ENCODE peak calls at places on chromosomes 3 and 15, in eight cellular contexts. H is GM12865; S is CD8-positive, alpha-beta memory T cell; Y is heart left ventricle; F is body of pancreas; Q is A549; R is naive thymus-derived CD4-positive, alpha-beta T cell; D is pancreas. W is an unnamed sample.
A peak's percentile ranks its signal among the peaks of the same experiment; 100 is the strongest.

GRCh38 chr3:115321396-115321795 is 174.3 kb upstream of the ZBTB20 start:
- DNase-seq in H (peak; percentile 10), S (no peak), Y (no peak), F (no peak), Q (no peak), R (no peak), D (no peak), W (no peak)

GRCh38 chr3:17187589-17188184 is 302.9 kb downstream of the PLCL2 start:
- DNase-seq in H (no peak), S (no peak), Y (no peak), F (no peak), Q (no peak), R (no peak), D (no peak), W (no peak)

GRCh38 chr3:124512881-124513609 is 217.2 kb upstream of the UMPS start:
- DNase-seq in H (no peak), S (no peak), Y (no peak), F (peak; percentile 23), Q (peak; percentile 18), R (no peak), D (peak; percentile 12), W (no peak)

GRCh38 chr3:150062492-150062891 is 91.8 kb upstream of the PFN2 start:
- DNase-seq in H (no peak), S (no peak), Y (no peak), F (no peak), Q (no peak), R (no peak), D (no peak), W (no peak)

GRCh38 chr3:1752205-1752604 is 346.5 kb upstream of the CNTN4 start:
- DNase-seq in H (no peak), S (no peak), Y (no peak), F (no peak), Q (no peak), R (no peak), D (no peak), W (no peak)

GRCh38 chr15:74123685-74124084 is 6.7 kb upstream of the ISLR2 start:
- DNase-seq in H (no peak), S (no peak), Y (no peak), F (no peak), Q (no peak), R (no peak), D (no peak), W (no peak)

GRCh38 chr3:160686955-160687535 is 10.1 kb downstream of the ARL14 start:
- DNase-seq in H (peak; percentile 33), S (no peak), Y (no peak), F (no peak), Q (no peak), R (no peak), D (no peak), W (no peak)

GRCh38 chr3:77726509-77726908 is 686.6 kb downstream of the ROBO2 start:
- DNase-seq in H (no peak), S (no peak), Y (no peak), F (no peak), Q (no peak), R (no peak), D (no peak), W (no peak)

GRCh38 chr3:140316461-140316860 is 361.4 kb upstream of the TRIM42 start:
- DNase-seq in H (no peak), S (no peak), Y (no peak), F (no peak), Q (no peak), R (no peak), D (no peak), W (no peak)

GRCh38 chr3:14369675-14370669 is 32.4 kb upstream of the SLC6A6 start:
- DNase-seq in H (no peak), S (no peak), Y (no peak), F (peak; percentile 63), Q (peak; percentile 48), R (no peak), D (peak; percentile 49), W (no peak)

GRCh38 chr3:58383476-58383875 is 50.2 kb downstream of the PDHB start:
- DNase-seq in H (no peak), S (no peak), Y (no peak), F (no peak), Q (no peak), R (no peak), D (no peak), W (no peak)

GRCh38 chr3:13352621-13353131 is 67.4 kb downstream of the NUP210 start:
- DNase-seq in H (no peak), S (no peak), Y (no peak), F (no peak), Q (no peak), R (no peak), D (no peak), W (no peak)

GRCh38 chr15:74867562-74868458 is 5.4 kb downstream of the SCAMP2 start:
- DNase-seq in H (no peak), S (no peak), Y (peak; percentile 57), F (peak; percentile 59), Q (no peak), R (no peak), D (no peak), W (no peak)

GRCh38 chr15:73338058-73338457 is 30.7 kb downstream of the HCN4 start:
- DNase-seq in H (no peak), S (no peak), Y (no peak), F (peak; percentile 18), Q (no peak), R (no peak), D (peak; percentile 10), W (no peak)

GRCh38 chr3:149575213-149575961 is 82.4 kb downstream of the WWTR1 start:
- DNase-seq in H (peak; percentile 17), S (no peak), Y (peak; percentile 53), F (no peak), Q (peak; percentile 61), R (no peak), D (no peak), W (peak; percentile 93)

GRCh38 chr3:99365396-99365795 is 273.0 kb upstream of the COL8A1 start:
- DNase-seq in H (no peak), S (no peak), Y (no peak), F (no peak), Q (no peak), R (no peak), D (no peak), W (no peak)

GRCh38 chr3:153242900-153243299 is 80.9 kb downstream of the RAP2B start:
- DNase-seq in H (no peak), S (peak; percentile 61), Y (no peak), F (no peak), Q (no peak), R (no peak), D (no peak), W (no peak)

GRCh38 chr3:49903451-49904424 is at the start of gene MST1R:
- DNase-seq in H (peak; percentile 82), S (peak; percentile 79), Y (peak; percentile 76), F (peak; percentile 95), Q (peak; percentile 76), R (peak; percentile 92), D (peak; percentile 94), W (peak; percentile 69)
- H3K4me3 ChIP-seq in H (peak within 1 kb of the TSS; percentile 44), S (peak within 1 kb of the TSS; percentile 53), Y (peak within 1 kb of the TSS; percentile 45), F (no peak within 1 kb of the TSS), Q (peak within 1 kb of the TSS; percentile 34), R (peak within 1 kb of the TSS; percentile 64), D (peak within 1 kb of the TSS; percentile 5), W (peak within 1 kb of the TSS; percentile 11)

DNA sequence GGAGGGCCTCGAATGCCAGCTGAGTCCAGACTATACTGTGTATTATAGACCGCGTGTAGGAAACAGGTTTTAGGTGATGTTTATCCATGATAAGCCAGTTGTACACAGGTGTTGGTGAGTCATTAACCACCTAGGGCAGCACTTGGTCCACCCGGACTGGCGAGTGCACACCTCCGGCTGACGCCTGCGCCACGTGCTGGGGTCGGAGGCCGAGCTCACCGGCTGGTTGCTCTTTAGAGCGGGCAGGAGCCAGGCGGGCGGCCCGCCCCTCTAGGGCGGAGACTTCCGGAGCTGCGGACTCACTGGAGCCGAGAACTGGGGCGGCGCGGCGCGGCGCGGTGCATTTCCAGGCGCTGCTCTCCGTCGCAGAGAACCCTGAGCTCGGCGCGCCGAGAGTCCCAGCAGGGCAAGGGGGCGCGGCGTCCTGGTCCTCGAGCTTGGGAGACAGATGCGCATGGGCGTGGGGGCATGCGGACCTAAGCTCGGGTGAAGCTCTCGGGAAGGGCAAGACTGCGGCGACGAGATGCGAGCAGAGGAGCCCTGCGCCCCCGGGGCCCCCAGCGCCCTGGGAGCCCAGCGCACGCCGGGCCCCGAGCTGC is at the start of gene ESYT3:
- DNase-seq in H (no peak), S (peak; percentile 10), Y (peak; percentile 69), F (peak; percentile 89), Q (peak; percentile 63), R (peak; percentile 67), D (peak; percentile 80), W (peak; percentile 80)
- H3K4me3 ChIP-seq in H (no peak within 1 kb of the TSS), S (peak within 1 kb of the TSS; percentile 19), Y (peak within 1 kb of the TSS; percentile 53), F (no peak within 1 kb of the TSS), Q (peak within 1 kb of the TSS; percentile 56), R (peak within 1 kb of the TSS; percentile 37), D (peak within 1 kb of the TSS; percentile 42), W (peak within 1 kb of the TSS; percentile 65)

GRCh38 chr3:45599424-45599886 is 4.9 kb downstream of the LIMD1 start:
- DNase-seq in H (no peak), S (no peak), Y (peak; percentile 79), F (peak; percentile 58), Q (no peak), R (no peak), D (peak; percentile 49), W (no peak)
- H3K4me3 ChIP-seq in H (peak overlapping the region; percentile 85), S (no peak overlapping the region), Y (no peak overlapping the region), F (no peak overlapping the region), Q (no peak overlapping the region), R (no peak overlapping the region), D (no peak overlapping the region), W (no peak overlapping the region)

GRCh38 chr3:129650256-129650872 is 43.9 kb upstream of the PLXND1 start:
- DNase-seq in H (peak; percentile 75), S (peak; percentile 26), Y (peak; percentile 45), F (peak; percentile 71), Q (peak; percentile 18), R (peak; percentile 42), D (peak; percentile 20), W (peak; percentile 12)
- H3K4me3 ChIP-seq in H (no peak overlapping the region), S (no peak overlapping the region), Y (no peak overlapping the region), F (no peak overlapping the region), Q (no peak overlapping the region), R (no peak overlapping the region), D (no peak overlapping the region), W (no peak overlapping the region)

DNA sequence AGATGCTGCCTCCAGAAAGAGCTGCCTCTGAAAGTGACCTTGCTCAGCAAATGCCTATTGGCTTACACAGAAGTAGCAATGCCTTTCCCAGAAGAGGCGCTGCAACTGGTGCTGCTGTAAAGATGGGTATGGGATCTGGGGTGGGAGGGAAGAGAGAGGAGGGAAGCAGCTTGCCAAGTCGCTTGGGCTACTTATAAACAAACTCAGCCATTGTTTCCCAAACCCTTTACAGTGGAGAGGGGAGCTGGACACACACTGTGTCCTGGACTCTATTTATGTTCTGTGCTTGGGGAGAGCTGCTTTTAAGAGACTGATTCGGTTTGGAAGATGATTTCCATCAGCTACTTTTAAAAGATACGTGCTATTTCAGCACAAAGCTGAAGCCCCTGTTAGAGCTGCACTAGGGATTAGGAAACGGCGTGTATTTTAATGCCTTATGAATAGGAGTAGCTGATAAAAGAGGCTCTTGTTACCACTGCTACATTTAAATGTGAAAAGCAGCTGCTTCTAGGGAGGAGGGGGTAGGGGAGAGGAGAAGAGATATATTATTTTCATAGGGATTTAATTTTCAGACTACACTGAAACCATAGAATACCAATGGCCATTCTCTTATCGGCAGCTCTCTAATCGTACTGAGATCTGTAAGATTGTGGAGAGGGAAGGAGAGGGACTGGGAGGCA is 440.6 kb downstream of the MCTP2 start:
- DNase-seq in H (no peak), S (no peak), Y (peak; percentile 36), F (no peak), Q (no peak), R (no peak), D (no peak), W (no peak)
- H3K4me3 ChIP-seq in H (no peak overlapping the region), S (no peak overlapping the region), Y (no peak overlapping the region), F (no peak overlapping the region), Q (no peak overlapping the region), R (no peak overlapping the region), D (no peak overlapping the region), W (no peak overlapping the region)